ENCODE peak calls at places on chromosomes 11 and 22, in five cellular contexts. S, W, V, B and K are unnamed samples.

GRCh38 chr11:45852712-45853101 is 5.4 kb downstream of the CRY2 start:
- DNase-seq in S (peak), W (no peak), V (no peak), B (no peak), K (no peak)

GRCh38 chr22:19121631-19122142 is 525 bp downstream of the DGCR2 start:
- DNase-seq in S (peak), W (peak), V (peak), B (no peak), K (no peak)

GRCh38 chr11:23127706-23128105 is 267.4 kb upstream of the CCDC179 start:
- DNase-seq in S (no peak), W (no peak), V (no peak), B (no peak), K (no peak)

GRCh38 chr11:120337896-120338840 is 2.0 kb downstream of the ARHGEF12 start:
- DNase-seq in S (no peak), W (no peak), V (no peak), B (no peak), K (no peak)

GRCh38 chr22:42680648-42681047 is 31.5 kb upstream of the CYB5R3 start:
- DNase-seq in S (no peak), W (no peak), V (no peak), B (peak), K (no peak)

GRCh38 chr11:45921561-45922424 is 663 bp upstream of the LARGE2 start:
- DNase-seq in S (no peak), W (peak), V (no peak), B (no peak), K (peak)

GRCh38 chr11:45145421-45146071 is 893 bp upstream of the PRDM11 start:
- DNase-seq in S (no peak), W (peak), V (peak), B (no peak), K (no peak)

GRCh38 chr22:46845281-46846153 is 83.1 kb downstream of the TBC1D22A start:
- DNase-seq in S (no peak), W (no peak), V (no peak), B (no peak), K (peak)

GRCh38 chr11:23540101-23540561 is 679.9 kb upstream of the CCDC179 start:
- DNase-seq in S (no peak), W (no peak), V (no peak), B (peak), K (peak)

GRCh38 chr11:79193663-79194062 is 247.2 kb downstream of the TENM4 start:
- DNase-seq in S (no peak), W (no peak), V (no peak), B (no peak), K (no peak)

GRCh38 chr11:46800177-46800576 is 45.9 kb downstream of the CKAP5 start:
- DNase-seq in S (no peak), W (no peak), V (no peak), B (no peak), K (peak)

GRCh38 chr11:73598719-73599379 is 937 bp upstream of the FAM168A start:
- DNase-seq in S (no peak), W (no peak), V (no peak), B (no peak), K (no peak)

GRCh38 chr11:84817998-84818397 is 809.1 kb downstream of the DLG2 start:
- DNase-seq in S (no peak), W (no peak), V (no peak), B (no peak), K (no peak)

GRCh38 chr22:35540600-35541253 is at the start of gene RASD2:
- DNase-seq in S (peak), W (no peak), V (no peak), B (no peak), K (no peak)

GRCh38 chr22:32411388-32411787 is 659 bp downstream of the RTCB start:
- DNase-seq in S (no peak), W (no peak), V (no peak), B (no peak), K (no peak)

GRCh38 chr11:5791165-5791564 is at the start of gene OR52N1:
- DNase-seq in S (no peak), W (no peak), V (no peak), B (no peak), K (no peak)

GRCh38 chr11:116093481-116093880 is 589.3 kb upstream of the CADM1 start:
- DNase-seq in S (no peak), W (no peak), V (no peak), B (no peak), K (no peak)

GRCh38 chr11:72460091-72460647 is 25.8 kb upstream of the CLPB start:
- DNase-seq in S (no peak), W (no peak), V (no peak), B (no peak), K (no peak)

GRCh38 chr22:37368058-37368457 is 59.2 kb downstream of the ELFN2 start:
- DNase-seq in S (no peak), W (no peak), V (no peak), B (no peak), K (no peak)

GRCh38 chr22:37365950-37366349 is 61.3 kb downstream of the ELFN2 start:
- DNase-seq in S (no peak), W (no peak), V (no peak), B (no peak), K (no peak)

GRCh38 chr22:37369536-37369935 is 57.7 kb downstream of the ELFN2 start:
- DNase-seq in S (no peak), W (no peak), V (no peak), B (no peak), K (no peak)

GRCh38 chr22:37363593-37363992 is 63.7 kb downstream of the ELFN2 start:
- DNase-seq in S (no peak), W (no peak), V (no peak), B (no peak), K (no peak)

GRCh38 chr22:37366601-37367000 is 60.7 kb downstream of the ELFN2 start:
- DNase-seq in S (no peak), W (no peak), V (no peak), B (no peak), K (no peak)
- TF ChIP-seq CTCF in S (no peak), W (no peak), V (no peak), B (no peak), K (no peak)

DNA sequence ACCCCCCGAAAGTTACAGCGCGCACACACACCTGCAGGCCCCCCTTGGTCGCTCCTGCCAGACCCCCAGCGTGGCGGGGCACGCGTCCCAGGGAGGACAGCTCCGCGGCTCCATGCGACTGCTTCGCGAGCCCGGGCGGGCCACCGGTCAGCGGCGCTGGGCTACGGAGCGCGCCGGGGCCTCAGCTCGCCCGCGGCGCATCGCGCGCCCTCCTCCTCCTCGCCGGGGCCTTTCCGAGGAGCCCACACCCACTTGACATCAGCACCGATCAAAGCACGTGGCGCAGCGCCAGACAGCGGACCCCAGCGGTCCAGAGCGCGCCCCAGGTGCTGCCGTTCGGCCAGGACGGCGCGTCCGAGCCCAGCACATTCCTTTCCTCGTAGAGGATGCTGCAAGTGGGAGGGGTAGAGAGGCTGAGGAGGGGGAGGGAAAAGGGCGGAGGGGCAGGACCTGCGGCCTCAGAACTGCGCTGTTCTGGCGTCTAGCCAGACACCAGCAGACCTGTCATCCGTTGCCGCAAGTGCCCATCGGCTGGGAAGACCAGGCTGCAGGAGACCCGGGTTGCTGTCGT is 88.6 kb downstream of the PLEKHA7 start:
- DNase-seq in S (peak), W (no peak), V (no peak), B (no peak), K (no peak)
- H3K4me3 ChIP-seq in S (peak), W (peak), V (peak), B (no peak), K (peak)

GRCh38 chr22:39234867-39235687 is 9.7 kb downstream of the PDGFB start:
- DNase-seq in S (peak), W (peak), V (no peak), B (no peak), K (no peak)

GRCh38 chr22:39232246-39232645 is 12.5 kb downstream of the PDGFB start:
- DNase-seq in S (no peak), W (no peak), V (no peak), B (no peak), K (no peak)

GRCh38 chr22:39232806-39233735 is 11.7 kb downstream of the PDGFB start:
- DNase-seq in S (no peak), W (no peak), V (no peak), B (no peak), K (no peak)

GRCh38 chr22:39233736-39234120 is 11.1 kb downstream of the PDGFB start:
- DNase-seq in S (peak), W (no peak), V (no peak), B (no peak), K (no peak)

GRCh38 chr22:39234157-39234793 is 10.5 kb downstream of the PDGFB start:
- DNase-seq in S (peak), W (no peak), V (no peak), B (no peak), K (no peak)
- TF ChIP-seq CTCF in S (peak), W (no peak), V (peak), B (no peak), K (no peak)

GRCh38 chr11:118263109-118263508 is 988 bp downstream of the MPZL2 start:
- DNase-seq in S (no peak), W (no peak), V (no peak), B (no peak), K (no peak)

GRCh38 chr11:118263694-118264567 is at the start of gene MPZL2:
- DNase-seq in S (peak), W (peak), V (peak), B (no peak), K (no peak)

GRCh38 chr11:118267486-118267885 is 3.4 kb upstream of the MPZL2 start:
- DNase-seq in S (no peak), W (no peak), V (no peak), B (no peak), K (no peak)

GRCh38 chr11:118264568-118265470 is 722 bp upstream of the MPZL2 start:
- DNase-seq in S (no peak), W (no peak), V (no peak), B (no peak), K (no peak)

GRCh38 chr11:118265954-118266353 is 1.9 kb upstream of the MPZL2 start:
- DNase-seq in S (peak), W (peak), V (no peak), B (no peak), K (no peak)
- H3K4me3 ChIP-seq in S (no peak), W (no peak), V (no peak), B (no peak), K (no peak)

GRCh38 chr11:62560566-62561103 is 13.1 kb downstream of the EEF1G start:
- DNase-seq in S (peak), W (peak), V (peak), B (peak), K (peak)
- TF ChIP-seq CTCF in S (peak), W (peak), V (peak), B (peak), K (peak)